ENCODE peak calls at places on chromosomes 7 and 10, in ten cellular contexts. P is IMR-90; O is CD4-positive, alpha-beta memory T cell; F is adipocyte; Q is trophoblast cell; Z is heart left ventricle; S is mucosa of descending colon; I is H1; H is CD4-positive, CD25-positive, alpha-beta regulatory T cell; U is CD8-positive, alpha-beta memory T cell. N is an unnamed sample.

GRCh38 chr7:139488810-139489209 is 5.3 kb upstream of the KLRG2 start:
- DNase-seq in P (no peak), O (no peak), U (no peak), F (peak; percentile 22), H (no peak), Z (no peak), I (no peak), S (no peak), Q (no peak), N (no peak)

GRCh38 chr7:139075871-139076686 is 33.4 kb downstream of the ZC3HAV1 start:
- DNase-seq in S (no peak), O (no peak), I (no peak), P (no peak), F (no peak), Z (no peak), Q (no peak), H (no peak), U (no peak), N (no peak)

GRCh38 chr10:70585555-70586243 is 16.8 kb downstream of the PRF1 start:
- DNase-seq in H (no peak), I (no peak), P (no peak), O (no peak), S (no peak), F (no peak), U (no peak), Z (no peak), Q (no peak), N (no peak)

GRCh38 chr7:82838314-82838713 is 324.4 kb downstream of the PCLO start:
- DNase-seq in S (no peak), F (peak; percentile 13), Q (no peak), Z (no peak), H (no peak), P (no peak), O (no peak), I (no peak), U (no peak), N (no peak)

GRCh38 chr10:78464856-78465221 is 431.2 kb downstream of the RPS24 start:
- DNase-seq in F (no peak), S (no peak), O (no peak), Z (no peak), H (no peak), P (no peak), U (no peak), Q (no peak), I (no peak), N (no peak)

GRCh38 chr7:48976268-48976667 is 51.9 kb downstream of the CDC14C start:
- DNase-seq in Q (no peak), P (no peak), U (no peak), I (no peak), Z (no peak), H (no peak), O (no peak), F (no peak), S (no peak), N (no peak)

GRCh38 chr7:72032934-72033333 is 379.2 kb downstream of the CALN1 start:
- DNase-seq in F (no peak), P (no peak), S (no peak), O (no peak), U (no peak), Q (no peak), Z (no peak), H (no peak), I (no peak), N (no peak)

GRCh38 chr7:2837476-2837875 is 6.6 kb downstream of the GNA12 start:
- DNase-seq in H (no peak), U (no peak), O (no peak), I (no peak), F (no peak), S (no peak), P (no peak), Q (no peak), Z (no peak), N (no peak)

GRCh38 chr10:26780793-26781601 is 79.8 kb downstream of the ABI1 start:
- DNase-seq in Z (no peak), P (peak; percentile 95), I (peak; percentile 33), H (no peak), U (no peak), O (no peak), F (peak; percentile 85), S (no peak), Q (peak; percentile 99), N (no peak)

GRCh38 chr10:96266118-96266770 is 5.1 kb downstream of the BLNK start:
- DNase-seq in F (no peak), P (no peak), Z (no peak), U (no peak), H (no peak), I (no peak), Q (no peak), S (no peak), O (no peak), N (no peak)

GRCh38 chr7:98034044-98035035 is 44.3 kb upstream of the OCM2 start:
- DNase-seq in H (no peak), I (no peak), S (no peak), F (peak; percentile 4), P (no peak), O (no peak), Z (no peak), U (no peak), Q (peak; percentile 94), N (no peak)

GRCh38 chr10:84348860-84349259 is 20.5 kb downstream of the CCSER2 start:
- DNase-seq in P (peak; percentile 88), U (no peak), I (no peak), F (peak; percentile 83), Q (no peak), O (no peak), S (no peak), Z (no peak), H (no peak), N (no peak)
- H3K4me3 ChIP-seq in P (no peak overlapping the region), U (no peak overlapping the region), I (no peak overlapping the region), F (peak overlapping the region; percentile 61), Q (no peak overlapping the region), O (no peak overlapping the region), S (no peak overlapping the region), Z (no peak overlapping the region), H (no peak overlapping the region), N (no peak overlapping the region)

GRCh38 chr10:131346456-131346855 is 34.9 kb upstream of the TCERG1L start:
- DNase-seq in Q (no peak), F (no peak), S (no peak), H (no peak), Z (no peak), I (no peak), U (no peak), P (no peak), O (no peak), N (no peak)

GRCh38 chr10:131350245-131350644 is 38.7 kb upstream of the TCERG1L start:
- DNase-seq in P (no peak), U (no peak), S (no peak), I (no peak), Z (no peak), H (no peak), F (no peak), O (no peak), Q (no peak), N (no peak)

GRCh38 chr10:131345691-131346090 is 34.2 kb upstream of the TCERG1L start:
- DNase-seq in H (no peak), I (no peak), Z (no peak), P (no peak), F (no peak), S (no peak), O (no peak), Q (no peak), U (no peak), N (no peak)

DNA sequence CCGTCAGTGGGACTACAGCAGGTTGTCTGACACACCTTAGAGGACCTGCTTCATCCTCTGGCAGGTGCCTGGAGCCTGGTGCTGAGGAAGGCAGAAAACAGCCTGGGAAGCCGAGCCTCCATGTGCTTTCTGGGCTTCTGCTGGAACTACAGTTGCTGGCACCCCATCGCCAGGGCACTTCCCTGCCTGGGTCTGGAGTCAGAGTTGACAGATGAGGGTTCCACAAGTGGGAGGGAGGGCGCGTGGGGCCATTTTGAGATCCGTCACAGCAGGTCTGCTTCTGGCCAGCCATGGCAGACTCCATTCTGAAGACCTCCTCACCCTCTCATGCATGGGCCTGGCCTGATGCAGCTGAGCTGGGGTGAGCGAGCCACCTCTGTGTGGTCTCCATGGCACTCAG is 33.2 kb upstream of the TCERG1L start:
- DNase-seq in I (no peak), U (no peak), S (no peak), F (no peak), O (no peak), Q (no peak), Z (no peak), H (no peak), P (no peak), N (no peak)
- H3K9me3 ChIP-seq in I (no peaks in the 10 kb centered on the region), U (no peaks in the 10 kb centered on the region), S (peaks cover 8% of the 10 kb centered on the region), F (no peaks in the 10 kb centered on the region), O (no peaks in the 10 kb centered on the region), Q (peaks cover 5% of the 10 kb centered on the region), Z (no peaks in the 10 kb centered on the region), H (no peaks in the 10 kb centered on the region), P (peaks cover 30% of the 10 kb centered on the region), N (no peaks in the 10 kb centered on the region)

GRCh38 chr7:122919643-122920181 is 33.5 kb upstream of the CADPS2 start:
- DNase-seq in F (no peak), O (no peak), S (no peak), U (no peak), P (no peak), H (no peak), Z (no peak), I (no peak), Q (peak; percentile 81), N (no peak)
- H3K4me3 ChIP-seq in F (no peak overlapping the region), O (no peak overlapping the region), S (no peak overlapping the region), U (no peak overlapping the region), P (no peak overlapping the region), H (no peak overlapping the region), Z (no peak overlapping the region), I (no peak overlapping the region), Q (no peak overlapping the region), N (no peak overlapping the region)

GRCh38 chr7:157910446-157910845 is 573.6 kb downstream of the DNAJB6 start:
- DNase-seq in Q (no peak), O (no peak), H (no peak), S (no peak), F (no peak), U (no peak), I (no peak), P (no peak), Z (no peak), N (no peak)

GRCh38 chr7:157907091-157907490 is 570.3 kb downstream of the DNAJB6 start:
- DNase-seq in Z (no peak), O (no peak), Q (no peak), S (no peak), U (no peak), I (no peak), H (no peak), P (no peak), F (no peak), N (no peak)

GRCh38 chr7:157907998-157908782 is 571.4 kb downstream of the DNAJB6 start:
- DNase-seq in Z (no peak), S (no peak), O (no peak), F (no peak), I (no peak), H (no peak), Q (no peak), P (no peak), U (no peak), N (no peak)

GRCh38 chr7:157906583-157906982 is 569.8 kb downstream of the DNAJB6 start:
- DNase-seq in S (no peak), P (no peak), O (no peak), H (no peak), Z (no peak), Q (no peak), I (no peak), F (no peak), U (no peak), N (no peak)

DNA sequence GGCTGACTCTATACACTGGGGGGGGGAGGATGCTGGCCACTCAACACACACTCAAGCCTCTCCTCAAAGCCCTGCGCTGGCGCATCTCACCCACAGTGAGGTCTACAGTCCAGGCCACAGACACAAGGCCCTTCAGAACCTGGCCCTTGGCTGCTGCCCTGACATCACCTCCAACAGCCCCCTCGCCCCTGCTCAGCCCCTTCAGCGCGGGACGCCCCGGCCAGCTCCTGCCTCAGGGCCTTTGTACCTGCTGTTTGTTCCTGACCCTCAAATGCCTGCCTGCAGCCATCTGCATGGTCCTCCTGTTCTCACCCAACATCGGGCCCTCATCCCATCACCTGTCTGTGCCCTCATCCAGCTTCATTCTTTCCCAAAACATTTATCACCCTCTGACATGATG is 572.6 kb downstream of the DNAJB6 start:
- DNase-seq in I (no peak), Q (no peak), U (no peak), Z (no peak), H (no peak), S (no peak), O (no peak), P (no peak), F (no peak), N (no peak)
- H3K9me3 ChIP-seq in I (peaks cover 3% of the 10 kb centered on the region), Q (peaks cover 11% of the 10 kb centered on the region), U (no peaks in the 10 kb centered on the region), Z (no peaks in the 10 kb centered on the region), H (no peaks in the 10 kb centered on the region), S (peaks cover under 1% of the 10 kb centered on the region), O (no peaks in the 10 kb centered on the region), P (peaks cover 37% of the 10 kb centered on the region), F (peaks cover 22% of the 10 kb centered on the region), N (no peaks in the 10 kb centered on the region)